ENCODE peak calls at places on chromosome 17, in four cellular contexts. One of them, this sample, is unnamed.

GRCh38 chr17:46147167-46147749 is 46.0 kb downstream of the KANSL1 start:
- DNase-seq in astrocyte: no peak
- DNase-seq in foreskin keratinocyte: no peak
- DNase-seq in mesenchymal stem cell: no peak
- DNase-seq in this sample: no peak

GRCh38 chr17:45837603-45838002 is 7.1 kb upstream of the SPPL2C start:
- DNase-seq in mesenchymal stem cell: no peak
- DNase-seq in astrocyte: no peak
- DNase-seq in foreskin keratinocyte: no peak
- DNase-seq in this sample: no peak

GRCh38 chr17:48191362-48191761 is 83.8 kb downstream of the SNX11 start:
- DNase-seq in foreskin keratinocyte: no peak
- DNase-seq in mesenchymal stem cell: no peak
- DNase-seq in astrocyte: no peak
- DNase-seq in this sample: no peak

GRCh38 chr17:5042152-5043022 is 7.2 kb upstream of the SLC52A1 start:
- DNase-seq in mesenchymal stem cell: no peak
- DNase-seq in foreskin keratinocyte: no peak
- DNase-seq in astrocyte: no peak
- DNase-seq in this sample: no peak

GRCh38 chr17:33292184-33292980 is 713 bp downstream of the ASIC2 start:
- DNase-seq in astrocyte: peak; percentile 31
- DNase-seq in foreskin keratinocyte: no peak
- DNase-seq in mesenchymal stem cell: peak; percentile 58
- DNase-seq in this sample: no peak

GRCh38 chr17:42194133-42194899 is at the start of gene GHDC:
- DNase-seq in foreskin keratinocyte: peak; percentile 41
- DNase-seq in astrocyte: peak; percentile 52
- DNase-seq in mesenchymal stem cell: peak; percentile 57
- DNase-seq in this sample: peak; percentile 77

GRCh38 chr17:81412490-81413093 is 17.3 kb downstream of the BAHCC1 start:
- DNase-seq in astrocyte: no peak
- DNase-seq in foreskin keratinocyte: no peak
- DNase-seq in mesenchymal stem cell: peak; percentile 51
- DNase-seq in this sample: no peak

GRCh38 chr17:13346996-13347762 is 254.6 kb downstream of the HS3ST3A1 start:
- DNase-seq in mesenchymal stem cell: peak; percentile 93
- DNase-seq in foreskin keratinocyte: peak; percentile 93
- DNase-seq in astrocyte: peak; percentile 99
- DNase-seq in this sample: no peak

GRCh38 chr17:72122002-72122310 is 1.1 kb downstream of the SOX9 start:
- DNase-seq in foreskin keratinocyte: no peak
- DNase-seq in astrocyte: peak; percentile 54
- DNase-seq in mesenchymal stem cell: peak; percentile 62
- DNase-seq in this sample: no peak

GRCh38 chr17:19270951-19271611 is 33.9 kb downstream of the EPN2 start:
- DNase-seq in mesenchymal stem cell: no peak
- DNase-seq in foreskin keratinocyte: no peak
- DNase-seq in astrocyte: no peak
- DNase-seq in this sample: no peak

GRCh38 chr17:42979511-42980273 is at the start of gene PTGES3L:
- DNase-seq in mesenchymal stem cell: peak; percentile 81
- DNase-seq in foreskin keratinocyte: no peak
- DNase-seq in astrocyte: peak; percentile 36
- DNase-seq in this sample: peak; percentile 92

GRCh38 chr17:60538726-60539125 is 12.7 kb upstream of the APPBP2 start:
- DNase-seq in foreskin keratinocyte: no peak
- DNase-seq in astrocyte: no peak
- DNase-seq in mesenchymal stem cell: no peak
- DNase-seq in this sample: no peak

GRCh38 chr17:58277107-58277506 is 3.6 kb downstream of the MPO start:
- DNase-seq in foreskin keratinocyte: no peak
- DNase-seq in mesenchymal stem cell: no peak
- DNase-seq in astrocyte: no peak
- DNase-seq in this sample: no peak

GRCh38 chr17:4500188-4500565 is 1.5 kb downstream of the SPNS2 start:
- DNase-seq in foreskin keratinocyte: no peak
- DNase-seq in astrocyte: no peak
- DNase-seq in mesenchymal stem cell: no peak
- DNase-seq in this sample: no peak

GRCh38 chr17:3730881-3731429 is 7.3 kb downstream of the HASPIN start:
- DNase-seq in foreskin keratinocyte: no peak
- DNase-seq in mesenchymal stem cell: peak; percentile 16
- DNase-seq in astrocyte: peak; percentile 54
- DNase-seq in this sample: no peak

GRCh38 chr17:8397636-8398035 is at the start of gene RNF222:
- DNase-seq in astrocyte: no peak
- DNase-seq in foreskin keratinocyte: no peak
- DNase-seq in mesenchymal stem cell: no peak
- DNase-seq in this sample: no peak

GRCh38 chr17:29076722-29077121 is 33.8 kb downstream of the PIPOX start:
- DNase-seq in foreskin keratinocyte: no peak
- DNase-seq in mesenchymal stem cell: no peak
- DNase-seq in astrocyte: no peak
- DNase-seq in this sample: no peak

GRCh38 chr17:38752930-38753506 is 477 bp downstream of the PSMB3 start:
- DNase-seq in astrocyte: no peak
- DNase-seq in foreskin keratinocyte: no peak
- DNase-seq in mesenchymal stem cell: no peak
- DNase-seq in this sample: no peak
- H3K27ac ChIP-seq in astrocyte: peak overlapping the region; percentile 71
- H3K27ac ChIP-seq in foreskin keratinocyte: peak overlapping the region; percentile 43
- H3K27ac ChIP-seq in mesenchymal stem cell: peak overlapping the region; percentile 31
- H3K27ac ChIP-seq in this sample: peak overlapping the region; percentile 95

GRCh38 chr17:2074919-2075318 is 20.0 kb downstream of the HIC1 start:
- DNase-seq in mesenchymal stem cell: no peak
- DNase-seq in astrocyte: no peak
- DNase-seq in foreskin keratinocyte: no peak
- DNase-seq in this sample: no peak
- H3K27ac ChIP-seq in mesenchymal stem cell: no peak overlapping the region
- H3K27ac ChIP-seq in astrocyte: no peak overlapping the region
- H3K27ac ChIP-seq in foreskin keratinocyte: no peak overlapping the region
- H3K27ac ChIP-seq in this sample: peak overlapping the region; percentile 72

GRCh38 chr17:40182606-40183005 is 5.3 kb downstream of the RAPGEFL1 start:
- DNase-seq in foreskin keratinocyte: no peak
- DNase-seq in mesenchymal stem cell: no peak
- DNase-seq in astrocyte: no peak
- DNase-seq in this sample: no peak

GRCh38 chr17:40179923-40180659 is 2.8 kb downstream of the RAPGEFL1 start:
- DNase-seq in mesenchymal stem cell: peak; percentile 60
- DNase-seq in astrocyte: peak; percentile 41
- DNase-seq in foreskin keratinocyte: peak; percentile 31
- DNase-seq in this sample: no peak

GRCh38 chr17:40178660-40179059 is 1.4 kb downstream of the RAPGEFL1 start:
- DNase-seq in mesenchymal stem cell: no peak
- DNase-seq in foreskin keratinocyte: no peak
- DNase-seq in astrocyte: no peak
- DNase-seq in this sample: no peak

GRCh38 chr17:40181205-40181604 is 3.9 kb downstream of the RAPGEFL1 start:
- DNase-seq in foreskin keratinocyte: no peak
- DNase-seq in mesenchymal stem cell: no peak
- DNase-seq in astrocyte: no peak
- DNase-seq in this sample: no peak

DNA sequence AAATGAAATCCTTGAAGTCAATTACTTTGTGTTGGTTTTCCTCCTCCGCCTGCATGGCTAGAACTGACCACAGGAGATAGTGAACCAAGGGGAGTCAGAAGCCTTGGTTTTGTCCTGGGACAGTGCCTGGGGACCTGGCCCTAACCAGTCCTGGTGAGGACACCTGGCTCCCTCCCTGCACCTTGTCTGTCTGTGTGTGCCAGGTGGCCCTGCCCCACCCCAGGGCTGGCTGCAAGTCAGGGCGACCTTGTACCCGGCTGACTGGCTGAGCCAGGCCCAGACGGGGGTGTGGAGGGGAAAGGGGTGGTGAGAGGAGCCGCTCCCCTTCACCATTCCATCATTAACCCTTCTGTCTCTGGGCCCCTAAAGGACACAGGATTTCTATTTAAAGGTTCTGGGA is 3.4 kb downstream of the RAPGEFL1 start:
- DNase-seq in foreskin keratinocyte: no peak
- DNase-seq in astrocyte: no peak
- DNase-seq in mesenchymal stem cell: no peak
- DNase-seq in this sample: peak; percentile 32
- H3K27ac ChIP-seq in foreskin keratinocyte: no peak overlapping the region
- H3K27ac ChIP-seq in astrocyte: no peak overlapping the region
- H3K27ac ChIP-seq in mesenchymal stem cell: peak overlapping the region; percentile 19
- H3K27ac ChIP-seq in this sample: no peak overlapping the region

DNA sequence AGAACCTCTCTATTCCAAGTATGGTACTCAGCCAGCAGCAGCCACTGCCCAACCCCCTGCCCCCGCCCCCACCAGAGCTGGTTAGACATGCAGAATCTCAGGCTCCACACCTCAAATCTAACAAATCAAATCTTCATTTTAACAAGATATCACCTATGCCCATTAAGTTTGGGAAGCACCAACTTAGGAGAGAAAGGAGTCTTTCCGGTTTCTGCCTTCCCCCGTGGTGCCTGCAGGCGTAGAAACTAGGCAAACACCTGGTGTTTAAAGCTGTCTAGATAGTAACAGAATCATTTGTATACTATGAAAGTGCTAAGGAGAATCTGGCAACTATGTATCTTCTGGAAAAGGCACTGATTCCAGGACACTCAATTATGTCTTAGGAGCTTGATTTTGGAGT is 166.6 kb downstream of the STX8 start:
- DNase-seq in foreskin keratinocyte: no peak
- DNase-seq in astrocyte: no peak
- DNase-seq in mesenchymal stem cell: no peak
- DNase-seq in this sample: no peak
- H3K27ac ChIP-seq in foreskin keratinocyte: peak overlapping the region; percentile 74
- H3K27ac ChIP-seq in astrocyte: no peak overlapping the region
- H3K27ac ChIP-seq in mesenchymal stem cell: peak overlapping the region; percentile 18
- H3K27ac ChIP-seq in this sample: no peak overlapping the region

GRCh38 chr17:39011907-39012468 is 44.8 kb upstream of the FBXO47 start:
- DNase-seq in foreskin keratinocyte: no peak
- DNase-seq in mesenchymal stem cell: no peak
- DNase-seq in astrocyte: no peak
- DNase-seq in this sample: no peak
- H3K27ac ChIP-seq in foreskin keratinocyte: no peak overlapping the region
- H3K27ac ChIP-seq in mesenchymal stem cell: no peak overlapping the region
- H3K27ac ChIP-seq in astrocyte: no peak overlapping the region
- H3K27ac ChIP-seq in this sample: no peak overlapping the region

GRCh38 chr17:36120221-36120620 is 16.6 kb downstream of the CCL4 start:
- DNase-seq in mesenchymal stem cell: no peak
- DNase-seq in foreskin keratinocyte: no peak
- DNase-seq in astrocyte: no peak
- DNase-seq in this sample: no peak
- H3K27ac ChIP-seq in mesenchymal stem cell: no peak overlapping the region
- H3K27ac ChIP-seq in foreskin keratinocyte: no peak overlapping the region
- H3K27ac ChIP-seq in astrocyte: no peak overlapping the region
- H3K27ac ChIP-seq in this sample: no peak overlapping the region

GRCh38 chr17:10683853-10684252 is 13.5 kb downstream of the SCO1 start:
- DNase-seq in mesenchymal stem cell: peak; percentile 43
- DNase-seq in astrocyte: peak; percentile 11
- DNase-seq in foreskin keratinocyte: no peak
- DNase-seq in this sample: no peak
- H3K27ac ChIP-seq in mesenchymal stem cell: no peak overlapping the region
- H3K27ac ChIP-seq in astrocyte: no peak overlapping the region
- H3K27ac ChIP-seq in foreskin keratinocyte: no peak overlapping the region
- H3K27ac ChIP-seq in this sample: no peak overlapping the region

DNA sequence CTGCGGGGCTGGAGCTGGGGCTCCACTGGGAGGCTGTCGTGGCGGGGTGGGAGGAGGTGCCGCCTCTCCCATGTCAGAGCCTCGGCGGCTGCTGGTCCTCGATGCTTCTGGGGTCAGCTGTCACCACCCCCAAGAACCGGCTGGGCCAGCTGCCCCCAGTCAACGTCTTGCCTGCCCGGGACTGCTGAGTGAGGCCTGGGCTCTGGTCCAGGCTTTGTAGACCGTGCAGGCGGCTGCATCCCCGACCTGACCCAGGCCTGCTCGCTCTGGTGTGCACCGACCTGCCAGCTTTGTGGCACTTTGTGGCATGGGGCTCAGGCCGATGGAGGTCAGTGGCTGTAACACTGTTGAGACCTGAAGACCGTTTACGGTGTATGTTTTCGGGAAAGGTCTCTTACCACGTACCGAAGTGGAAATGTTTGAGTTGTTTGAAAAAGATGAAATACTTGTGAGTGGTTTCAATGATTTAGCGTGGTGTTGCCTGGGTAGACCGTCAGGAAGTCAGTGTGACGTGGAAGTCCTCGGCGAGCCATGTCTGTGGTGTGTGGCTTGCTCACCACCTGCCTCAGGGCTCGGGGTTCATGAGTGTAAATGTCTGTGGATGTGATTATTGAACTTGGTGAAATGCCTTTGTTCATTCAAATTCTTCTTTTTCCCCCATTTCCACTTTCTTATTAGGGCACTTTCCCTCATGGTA is 53.2 kb upstream of the ZNF750 start:
- DNase-seq in foreskin keratinocyte: no peak
- DNase-seq in mesenchymal stem cell: no peak
- DNase-seq in astrocyte: no peak
- DNase-seq in this sample: peak; percentile 44
- H3K27ac ChIP-seq in foreskin keratinocyte: no peak overlapping the region
- H3K27ac ChIP-seq in mesenchymal stem cell: no peak overlapping the region
- H3K27ac ChIP-seq in astrocyte: no peak overlapping the region
- H3K27ac ChIP-seq in this sample: peak overlapping the region; percentile 28